ENCODE peak calls at places on chromosomes 13 and 19, in six cellular contexts. D is DND-41, M is astrocyte, L is IMR-90, S is PC-3, G is neural progenitor cell. C is an unnamed sample.

GRCh38 chr19:38684078-38684861 is 36.8 kb downstream of the ACTN4 start:
- DNase-seq in M (peak; percentile 84), G (no peak), D (no peak), S (peak; percentile 88), L (peak; percentile 91), C (no peak)

GRCh38 chr13:110352735-110353134 is 45.7 kb downstream of the COL4A2 start:
- DNase-seq in D (peak; percentile 11), S (no peak), M (no peak), G (no peak), L (no peak), C (no peak)

GRCh38 chr13:99442273-99442895 is 58.9 kb upstream of the TM9SF2 start:
- DNase-seq in S (peak; percentile 64), M (no peak), D (peak; percentile 63), G (peak; percentile 60), L (peak; percentile 45), C (peak; percentile 48)

GRCh38 chr13:59458908-59459579 is 704.7 kb downstream of the DIAPH3 start:
- DNase-seq in G (peak; percentile 17), D (no peak), S (peak; percentile 76), M (peak; percentile 86), L (peak; percentile 85), C (no peak)

GRCh38 chr19:38734426-38735256 is 9.6 kb downstream of the CAPN12 start:
- DNase-seq in G (peak; percentile 41), D (no peak), L (no peak), M (no peak), S (peak; percentile 35), C (peak; percentile 66)

GRCh38 chr13:57624565-57625435 is 6.7 kb upstream of the PCDH17 start:
- DNase-seq in M (peak; percentile 49), D (no peak), S (peak; percentile 64), G (peak; percentile 86), L (peak; percentile 41), C (peak; percentile 35)

GRCh38 chr13:23671902-23672301 is 101.7 kb downstream of the TNFRSF19 start:
- DNase-seq in S (peak; percentile 43), L (peak; percentile 95), M (peak; percentile 75), G (no peak), D (no peak), C (no peak)

GRCh38 chr19:1098177-1099051 is 3.2 kb upstream of the POLR2E start:
- DNase-seq in S (peak; percentile 85), D (no peak), L (peak; percentile 34), G (no peak), M (no peak), C (no peak)

GRCh38 chr13:23159205-23159586 is 21.6 kb upstream of the SGCG start:
- DNase-seq in S (peak; percentile 31), G (peak; percentile 82), M (peak; percentile 2), L (peak; percentile 13), D (no peak), C (no peak)

GRCh38 chr13:59111711-59112110 is 1052.0 kb downstream of the DIAPH3 start:
- DNase-seq in S (no peak), D (no peak), L (peak; percentile 86), M (peak; percentile 91), G (no peak), C (no peak)

GRCh38 chr19:29260477-29261317 is 47.7 kb upstream of the UQCRFS1 start:
- DNase-seq in M (no peak), G (peak; percentile 74), S (no peak), D (peak; percentile 59), L (peak; percentile 4), C (peak; percentile 60)

GRCh38 chr13:40589285-40590109 is 76.9 kb downstream of the FOXO1 start:
- DNase-seq in M (peak; percentile 70), S (peak; percentile 53), G (peak; percentile 38), D (no peak), L (no peak), C (peak; percentile 97)

GRCh38 chr13:106355866-106356265 is 179.6 kb downstream of the EFNB2 start:
- DNase-seq in G (no peak), M (no peak), D (no peak), L (no peak), S (no peak), C (no peak)

GRCh38 chr13:32408296-32408998 is 19.5 kb downstream of the N4BP2L1 start:
- DNase-seq in L (no peak), M (no peak), G (no peak), D (no peak), S (no peak), C (no peak)

GRCh38 chr19:3057275-3057714 is 5.0 kb downstream of the TLE5 start:
- DNase-seq in G (no peak), S (peak; percentile 21), L (no peak), M (peak; percentile 56), D (no peak), C (no peak)

GRCh38 chr13:109844396-109844795 is 58.0 kb upstream of the IRS2 start:
- DNase-seq in M (peak; percentile 59), G (no peak), S (peak; percentile 74), D (no peak), L (peak; percentile 73), C (no peak)

GRCh38 chr13:73428137-73428536 is 369.3 kb downstream of the KLF5 start:
- DNase-seq in L (peak; percentile 76), M (peak; percentile 94), S (peak; percentile 84), G (no peak), D (no peak), C (no peak)

GRCh38 chr13:49300716-49301589 is 53.2 kb downstream of the CDADC1 start:
- DNase-seq in D (peak; percentile 81), M (peak; percentile 42), G (peak; percentile 73), L (peak; percentile 76), S (peak; percentile 63), C (peak; percentile 90)

GRCh38 chr19:27746691-27747380 is 1466.1 kb downstream of the UQCRFS1 start:
- DNase-seq in D (no peak), L (peak; percentile 1), G (peak; percentile 66), M (peak; percentile 6), S (peak; percentile 12), C (no peak)

GRCh38 chr13:113559061-113559460 is 25.5 kb upstream of the TFDP1 start:
- DNase-seq in D (no peak), S (no peak), L (no peak), M (no peak), G (no peak), C (no peak)

GRCh38 chr19:46845959-46846459 is 4.6 kb downstream of the AP2S1 start:
- DNase-seq in S (no peak), G (no peak), L (no peak), M (no peak), D (no peak), C (no peak)

GRCh38 chr13:104137416-104137815 is 1071.2 kb upstream of the SLC10A2 start:
- DNase-seq in L (no peak), M (no peak), S (no peak), G (no peak), D (no peak), C (no peak)

GRCh38 chr13:45807520-45808099 is 43.9 kb downstream of the SIAH3 start:
- DNase-seq in L (peak; percentile 17), G (peak; percentile 62), D (no peak), M (peak; percentile 24), S (peak; percentile 59), C (peak; percentile 36)

GRCh38 chr13:45718063-45718462 is 15.9 kb downstream of the CBY2 start:
- DNase-seq in G (peak; percentile 70), L (peak; percentile 14), D (no peak), M (peak; percentile 3), S (peak; percentile 41), C (peak; percentile 7)

GRCh38 chr19:10761443-10762242 is 43.8 kb downstream of the DNM2 start:
- DNase-seq in D (no peak), M (no peak), L (no peak), S (no peak), G (no peak), C (no peak)

GRCh38 chr19:34365463-34366401 is 736 bp downstream of the GPI start:
- DNase-seq in S (peak; percentile 14), D (peak; percentile 30), L (peak; percentile 32), M (peak; percentile 23), G (peak; percentile 57), C (peak; percentile 36)

GRCh38 chr13:30077338-30077737 is 226.9 kb upstream of the UBL3 start:
- DNase-seq in D (no peak), M (no peak), G (no peak), S (no peak), L (no peak), C (no peak)

GRCh38 chr13:30079501-30079900 is 227.8 kb downstream of the KATNAL1 start:
- DNase-seq in D (no peak), M (no peak), G (no peak), S (no peak), L (no peak), C (no peak)

GRCh38 chr13:30081331-30081730 is 226.0 kb downstream of the KATNAL1 start:
- DNase-seq in M (no peak), L (no peak), S (no peak), G (no peak), D (no peak), C (no peak)

GRCh38 chr13:30074955-30075614 is 224.7 kb upstream of the UBL3 start:
- DNase-seq in L (no peak), M (no peak), S (no peak), D (no peak), G (no peak), C (no peak)

GRCh38 chr13:30078059-30078458 is 227.6 kb upstream of the UBL3 start:
- DNase-seq in D (no peak), M (no peak), L (no peak), G (no peak), S (no peak), C (no peak)
- H3K4me2 ChIP-seq in D (no peak overlapping the region), M (no peak overlapping the region), L (no peak overlapping the region), G (no peak overlapping the region), S (no peak overlapping the region), C (no peak overlapping the region)

GRCh38 chr19:56538254-56538760 is 441 bp upstream of the ZFP28 start:
- DNase-seq in D (peak; percentile 96), S (peak; percentile 31), L (peak; percentile 85), G (peak; percentile 96), M (peak; percentile 82), C (no peak)

GRCh38 chr19:56538761-56539263 is at the start of gene ZFP28:
- DNase-seq in G (no peak), L (no peak), S (no peak), D (peak; percentile 88), M (no peak), C (no peak)

GRCh38 chr19:56537442-56537841 is 1.3 kb upstream of the ZFP28 start:
- DNase-seq in M (no peak), S (no peak), D (no peak), L (no peak), G (no peak), C (no peak)
- H3K4me3 ChIP-seq in M (no peak overlapping the region), S (no peak overlapping the region), D (no peak overlapping the region), L (no peak overlapping the region), G (peak overlapping the region; percentile 99), C (no peak overlapping the region)

DNA sequence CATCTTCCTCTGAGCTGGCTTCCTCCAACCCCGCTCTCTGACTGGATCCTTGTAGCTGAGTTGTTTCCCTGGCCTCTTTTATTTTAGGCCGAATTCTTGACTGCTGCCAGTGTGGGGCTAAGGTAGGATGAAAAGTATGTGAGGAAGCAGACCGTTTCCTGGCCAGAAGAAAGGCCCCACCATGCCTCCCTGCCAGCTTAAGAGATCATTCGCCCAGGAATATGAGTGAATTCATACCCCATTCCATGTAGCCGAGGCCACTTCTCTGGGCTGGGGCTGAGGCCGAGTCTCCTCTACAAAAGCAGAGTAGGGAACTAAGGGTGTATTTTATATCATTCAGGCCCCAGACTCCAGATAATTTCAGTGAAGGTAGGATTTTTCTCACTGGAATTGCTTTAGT is 32.3 kb downstream of the NFIX start:
- DNase-seq in L (no peak), M (no peak), D (no peak), G (no peak), S (no peak), C (no peak)
- H3K4me2 ChIP-seq in L (no peak overlapping the region), M (peak overlapping the region; percentile 89), D (no peak overlapping the region), G (no peak overlapping the region), S (peak overlapping the region; percentile 89), C (no peak overlapping the region)

GRCh38 chr19:50430888-50431342 is 1.8 kb upstream of the MYBPC2 start:
- DNase-seq in M (no peak), L (no peak), S (no peak), G (peak; percentile 28), D (no peak), C (peak; percentile 64)
- H3K4me3 ChIP-seq in M (peak overlapping the region; percentile 56), L (no peak overlapping the region), S (peak overlapping the region; percentile 57), G (peak overlapping the region; percentile 68), D (no peak overlapping the region), C (peak overlapping the region; percentile 68)

C was measured in OCI-LY7.